ENCODE peak calls at places on chromosomes 13 and 19, in four cellular contexts. L, S, J and B are unnamed samples.
A peak's percentile ranks its signal among the peaks of the same experiment; 100 is the strongest.

GRCh38 chr19:1855828-1856255 is 7.5 kb downstream of the KLF16 start:
- DNase-seq in L (no peak), S (peak; percentile 23), J (no peak), B (no peak)

GRCh38 chr13:49220035-49220855 is at the start of gene MLNR:
- DNase-seq in L (no peak), S (no peak), J (no peak), B (no peak)

GRCh38 chr13:30301827-30302226 is 5.5 kb downstream of the KATNAL1 start:
- DNase-seq in L (no peak), S (no peak), J (no peak), B (no peak)

GRCh38 chr19:33687761-33688656 is 66.3 kb downstream of the CHST8 start:
- DNase-seq in L (no peak), S (no peak), J (no peak), B (peak; percentile 4)

GRCh38 chr13:21688056-21688455 is 17.2 kb downstream of the FGF9 start:
- DNase-seq in L (no peak), S (no peak), J (no peak), B (no peak)

GRCh38 chr13:77507931-77508776 is 27.4 kb upstream of the SCEL start:
- DNase-seq in L (no peak), S (peak; percentile 49), J (no peak), B (no peak)

GRCh38 chr13:75175575-75175974 is 306.4 kb downstream of the TBC1D4 start:
- DNase-seq in L (no peak), S (peak; percentile 20), J (no peak), B (no peak)

GRCh38 chr13:110305544-110305943 is 1.4 kb downstream of the COL4A1 start:
- DNase-seq in L (no peak), S (no peak), J (no peak), B (no peak)

GRCh38 chr19:58059681-58060080 is 599 bp downstream of the ZNF135 start:
- DNase-seq in L (no peak), S (no peak), J (no peak), B (no peak)

GRCh38 chr13:51269039-51269438 is 46.8 kb downstream of the FAM124A start:
- DNase-seq in L (no peak), S (peak; percentile 26), J (no peak), B (no peak)

GRCh38 chr13:43487459-43487858 is 299.3 kb downstream of the ENOX1 start:
- DNase-seq in L (no peak), S (no peak), J (no peak), B (no peak)

GRCh38 chr19:31266731-31267130 is 82.5 kb downstream of the TSHZ3 start:
- DNase-seq in L (no peak), S (no peak), J (no peak), B (peak; percentile 8)

GRCh38 chr13:62710766-62711165 is 1295.1 kb upstream of the PCDH20 start:
- DNase-seq in L (no peak), S (no peak), J (no peak), B (no peak)

GRCh38 chr13:50916701-50917184 is 7.2 kb downstream of the RNASEH2B start:
- DNase-seq in L (no peak), S (no peak), J (peak; percentile 51), B (no peak)

GRCh38 chr19:36265064-36265463 is 50.2 kb downstream of the ZNF146 start:
- DNase-seq in L (no peak), S (no peak), J (no peak), B (no peak)

GRCh38 chr13:97422118-97423054 is 11.6 kb upstream of the RAP2A start:
- DNase-seq in L (no peak), S (no peak), J (no peak), B (no peak)

GRCh38 chr19:4859697-4860096 is 7.8 kb downstream of the PLIN3 start:
- DNase-seq in L (no peak), S (no peak), J (no peak), B (no peak)

GRCh38 chr19:34118879-34119748 is 53.2 kb upstream of the LSM14A start:
- DNase-seq in L (no peak), S (no peak), J (no peak), B (no peak)

GRCh38 chr13:50798923-50799322 is 44.6 kb downstream of the DLEU7 start:
- DNase-seq in L (no peak), S (no peak), J (no peak), B (no peak)

GRCh38 chr13:99847318-99847750 is 124.2 kb downstream of the ZIC5 start:
- DNase-seq in L (no peak), S (no peak), J (no peak), B (no peak)

GRCh38 chr13:94020833-94021232 is 458.6 kb downstream of the DCT start:
- DNase-seq in L (no peak), S (peak; percentile 76), J (no peak), B (no peak)

GRCh38 chr13:114004416-114005205 is 30.7 kb upstream of the C13orf46 start:
- DNase-seq in L (peak; percentile 60), S (peak; percentile 50), J (no peak), B (no peak)

GRCh38 chr13:37085656-37086055 is 19.8 kb downstream of the CSNK1A1L start:
- DNase-seq in L (no peak), S (no peak), J (no peak), B (no peak)

GRCh38 chr13:59409211-59409610 is 754.5 kb downstream of the DIAPH3 start:
- DNase-seq in L (no peak), S (peak; percentile 58), J (no peak), B (peak; percentile 16)

GRCh38 chr13:42650470-42650869 is 76.5 kb downstream of the TNFSF11 start:
- DNase-seq in L (no peak), S (no peak), J (no peak), B (no peak)

GRCh38 chr13:57114945-57115344 is 25.8 kb upstream of the PRR20A start:
- DNase-seq in L (no peak), S (no peak), J (no peak), B (no peak)

GRCh38 chr19:10173527-10173926 is 21.2 kb downstream of the DNMT1 start:
- DNase-seq in L (no peak), S (peak; percentile 50), J (no peak), B (no peak)

GRCh38 chr13:29901714-29902631 is 51.6 kb upstream of the UBL3 start:
- DNase-seq in L (peak; percentile 33), S (peak; percentile 97), J (peak; percentile 55), B (peak; percentile 32)

GRCh38 chr19:40717880-40718773 is 1.2 kb downstream of the ITPKC start:
- DNase-seq in L (peak; percentile 38), S (peak; percentile 15), J (peak; percentile 64), B (peak; percentile 51)

GRCh38 chr13:45340422-45341033 is 455 bp downstream of the TPT1 start:
- DNase-seq in L (peak; percentile 86), S (peak; percentile 91), J (peak; percentile 96), B (peak; percentile 94)

GRCh38 chr13:19781526-19781925 is 1.2 kb downstream of the PSPC1 start:
- DNase-seq in L (no peak), S (no peak), J (no peak), B (no peak)

GRCh38 chr13:63184693-63185092 is 1769.0 kb upstream of the PCDH20 start:
- DNase-seq in L (no peak), S (peak; percentile 88), J (no peak), B (no peak)

GRCh38 chr19:30752201-30752600 is 380.0 kb downstream of the ZNF536 start:
- DNase-seq in L (no peak), S (no peak), J (no peak), B (no peak)

GRCh38 chr13:99577934-99578917 is 77.0 kb downstream of the TM9SF2 start:
- DNase-seq in L (no peak), S (no peak), J (no peak), B (no peak)

GRCh38 chr19:17952041-17952976 is 14.6 kb upstream of the KCNN1 start:
- DNase-seq in L (no peak), S (no peak), J (no peak), B (no peak)
- H3K4me3 ChIP-seq in L (no peak overlapping the region), S (no peak overlapping the region), J (no peak overlapping the region), B (no peak overlapping the region)

GRCh38 chr19:46404039-46404883 is 9.1 kb downstream of the CCDC8 start:
- DNase-seq in L (peak; percentile 47), S (peak; percentile 31), J (peak; percentile 83), B (peak; percentile 74)
- H3K4me3 ChIP-seq in L (peak overlapping the region; percentile 9), S (no peak overlapping the region), J (peak overlapping the region; percentile 21), B (peak overlapping the region; percentile 33)

DNA sequence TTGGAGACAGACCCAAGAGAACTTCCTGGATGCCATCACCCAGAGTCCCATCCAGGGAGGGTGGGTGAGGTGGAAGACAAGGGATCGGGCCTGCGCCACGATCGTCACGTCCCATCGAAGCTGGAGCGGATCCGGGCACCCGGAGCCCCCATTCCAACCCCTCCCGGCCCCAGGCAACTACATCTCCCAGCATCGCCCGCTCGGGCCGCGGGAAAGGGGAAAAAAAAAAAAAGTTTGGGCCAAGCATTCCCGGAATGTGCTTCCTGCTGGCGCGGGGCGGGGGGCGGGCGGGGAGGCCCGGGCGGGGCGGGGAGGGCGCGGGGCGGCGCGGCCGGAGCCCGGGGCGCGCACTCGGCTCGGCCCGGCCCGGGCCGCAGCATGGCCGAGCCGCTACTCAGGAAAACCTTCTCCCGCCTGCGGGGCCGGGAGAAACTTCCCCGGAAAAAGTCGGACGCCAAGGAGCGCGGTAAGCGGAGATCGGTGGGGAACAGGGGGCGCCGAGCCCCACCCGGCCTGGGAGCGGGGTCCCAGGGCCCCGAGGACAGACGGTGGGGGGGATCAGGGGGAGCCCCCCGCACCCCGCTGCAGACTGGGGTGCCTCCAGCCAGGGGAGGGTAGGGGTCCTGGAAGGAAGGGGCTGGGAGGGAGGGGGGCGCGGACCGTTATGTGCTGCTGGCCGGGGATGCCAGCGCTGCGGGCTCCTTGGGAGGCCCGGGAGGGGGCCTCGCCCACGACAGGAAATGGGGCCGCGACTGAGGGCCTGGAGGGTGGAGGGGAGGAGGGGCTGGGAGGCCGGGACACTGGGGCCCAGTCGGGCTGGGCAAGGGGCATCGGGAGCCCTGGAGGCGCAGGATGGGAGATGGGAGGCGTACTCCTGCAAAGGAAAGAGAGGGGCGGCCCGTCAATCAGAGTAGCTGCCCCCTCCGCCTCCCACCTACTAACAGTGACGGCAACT is at the start of gene SYDE1:
- DNase-seq in L (no peak), S (peak; percentile 55), J (peak; percentile 70), B (peak; percentile 66)
- H3K4me3 ChIP-seq in L (peak within 1 kb of the TSS; percentile 65), S (peak within 1 kb of the TSS; percentile 89), J (peak within 1 kb of the TSS; percentile 98), B (peak within 1 kb of the TSS; percentile 97)

GRCh38 chr19:15548648-15549047 is 40.3 kb downstream of the CYP4F22 start:
- DNase-seq in L (no peak), S (no peak), J (no peak), B (no peak)

GRCh38 chr19:15550273-15550672 is 41.9 kb downstream of the CYP4F22 start:
- DNase-seq in L (no peak), S (no peak), J (no peak), B (no peak)

GRCh38 chr19:15550847-15551182 is 42.5 kb downstream of the CYP4F22 start:
- DNase-seq in L (no peak), S (no peak), J (no peak), B (no peak)

GRCh38 chr19:15549581-15549980 is 41.3 kb downstream of the CYP4F22 start:
- DNase-seq in L (no peak), S (no peak), J (no peak), B (no peak)

DNA sequence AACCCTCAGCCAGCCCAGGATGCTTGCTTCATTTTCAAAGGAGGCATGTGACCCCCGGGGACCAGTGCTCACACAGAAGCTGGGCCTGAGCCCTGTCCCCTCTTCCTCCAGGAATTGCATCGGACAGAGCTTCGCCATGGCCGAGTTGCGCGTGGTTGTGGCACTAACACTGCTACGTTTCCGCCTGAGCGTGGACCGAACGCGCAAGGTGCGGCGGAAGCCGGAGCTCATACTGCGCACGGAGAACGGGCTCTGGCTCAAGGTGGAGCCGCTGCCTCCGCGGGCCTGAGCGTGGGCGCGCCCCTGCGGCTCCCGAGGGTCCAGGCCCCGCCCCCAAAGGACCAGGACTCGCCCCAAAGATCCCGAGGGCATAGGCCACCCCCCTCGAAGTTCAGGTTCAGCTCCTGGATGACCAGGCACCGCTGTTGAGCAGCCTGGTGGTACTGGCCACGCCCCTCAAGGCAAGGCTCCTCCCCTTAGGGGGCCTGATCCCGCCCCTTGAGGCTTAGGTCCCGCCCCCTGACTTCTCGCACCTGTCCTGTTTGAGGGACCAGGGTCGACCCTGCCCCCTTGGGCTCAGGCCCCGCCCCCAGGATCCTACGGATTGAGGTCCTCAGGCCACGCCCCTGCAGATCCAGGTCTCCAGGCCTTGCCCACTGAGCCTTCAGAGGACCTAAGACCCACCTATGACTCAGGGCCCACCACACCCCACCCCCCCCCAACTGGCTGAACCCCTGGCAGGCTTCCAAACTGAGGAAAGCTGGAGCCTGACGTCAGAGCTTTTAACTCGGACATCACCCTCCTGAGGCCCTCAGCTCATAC is 43.1 kb downstream of the CYP4F22 start:
- DNase-seq in L (no peak), S (no peak), J (peak; percentile 57), B (peak; percentile 22)
- H3K4me3 ChIP-seq in L (no peak overlapping the region), S (peak overlapping the region; percentile 9), J (no peak overlapping the region), B (peak overlapping the region; percentile 16)